ENCODE peak calls at places on chromosome 12, in nine cellular contexts. B is heart left ventricle, D is A549, E is upper lobe of right lung, W is Peyer's patch, M is astrocyte, S is HepG2, O is OCI-LY7, I is lower lobe of right lung. F is an unnamed sample. For H3K4me1, the result is how much of the 10 kb centered on the place peaks cover.

GRCh38 chr12:10182662-10183061 is 3.8 kb downstream of the TMEM52B start:
- DNase-seq in I (no peak), E (no peak), O (no peak), B (no peak), D (peak), W (no peak), S (no peak), M (peak), F (no peak)

GRCh38 chr12:40308851-40309420 is 84.1 kb downstream of the LRRK2 start:
- DNase-seq in B (no peak), E (no peak), S (no peak), O (no peak), D (no peak), W (no peak), I (no peak), M (no peak), F (no peak)

GRCh38 chr12:110766311-110767154 is 23.8 kb upstream of the PPP1CC start:
- DNase-seq in O (no peak), S (no peak), B (no peak), M (no peak), I (no peak), E (no peak), W (no peak), D (no peak), F (no peak)

GRCh38 chr12:117774986-117775775 is 193.6 kb downstream of the KSR2 start:
- DNase-seq in D (no peak), M (peak), E (no peak), W (no peak), I (no peak), O (no peak), B (no peak), S (no peak), F (no peak)

GRCh38 chr12:32390572-32391219 is 8.7 kb upstream of the FGD4 start:
- DNase-seq in M (no peak), B (peak), I (peak), W (peak), O (no peak), D (peak), S (peak), E (peak), F (no peak)

GRCh38 chr12:29072631-29073030 is 76.4 kb upstream of the FAR2 start:
- DNase-seq in S (no peak), B (no peak), M (no peak), O (no peak), D (no peak), I (no peak), W (no peak), E (no peak), F (no peak)

GRCh38 chr12:100058482-100059029 is 73.8 kb upstream of the ANKS1B start:
- DNase-seq in I (no peak), S (no peak), M (peak), B (no peak), D (peak), W (no peak), O (no peak), E (no peak), F (no peak)

GRCh38 chr12:116969615-116970575 is 59.1 kb downstream of the FBXW8 start:
- DNase-seq in S (no peak), O (no peak), I (peak), M (peak), E (no peak), W (no peak), D (no peak), B (peak), F (no peak)

GRCh38 chr12:84397279-84397678 is 515.3 kb downstream of the SLC6A15 start:
- DNase-seq in D (no peak), I (no peak), M (no peak), B (no peak), W (no peak), E (no peak), S (no peak), O (no peak), F (no peak)

GRCh38 chr12:64779349-64779974 is 20.3 kb upstream of the GNS start:
- DNase-seq in W (no peak), I (no peak), S (no peak), B (no peak), M (no peak), E (no peak), O (no peak), D (no peak), F (no peak)

GRCh38 chr12:52720487-52720886 is 17.2 kb upstream of the KRT77 start:
- DNase-seq in O (no peak), M (no peak), E (no peak), B (no peak), S (no peak), W (no peak), D (peak), I (no peak), F (no peak)

GRCh38 chr12:42156232-42156631 is 11.6 kb upstream of the GXYLT1 start:
- DNase-seq in I (no peak), B (no peak), M (no peak), E (no peak), S (no peak), W (no peak), D (peak), O (no peak), F (no peak)

GRCh38 chr12:49131973-49132461 is 822 bp upstream of the TUBA1B start:
- DNase-seq in B (no peak), S (no peak), E (no peak), O (peak), M (peak), W (no peak), I (no peak), D (no peak), F (no peak)

GRCh38 chr12:103673891-103674375 is 86.9 kb downstream of the STAB2 start:
- DNase-seq in S (peak), E (no peak), I (no peak), M (no peak), D (no peak), B (no peak), W (peak), O (no peak), F (no peak)

GRCh38 chr12:5512585-5512970 is 80.7 kb downstream of the NTF3 start:
- DNase-seq in S (no peak), I (no peak), B (no peak), D (no peak), O (no peak), E (no peak), W (no peak), M (no peak), F (no peak)

GRCh38 chr12:26721800-26722199 is 111.2 kb downstream of the ITPR2 start:
- DNase-seq in B (no peak), I (no peak), W (no peak), S (no peak), D (no peak), E (no peak), O (no peak), M (no peak), F (no peak)

GRCh38 chr12:42868291-42868690 is 278.7 kb upstream of the PRICKLE1 start:
- DNase-seq in M (peak), B (no peak), O (no peak), W (no peak), S (no peak), E (no peak), D (no peak), I (no peak), F (no peak)

GRCh38 chr12:115233891-115234543 is 550.0 kb upstream of the TBX3 start:
- DNase-seq in D (no peak), I (no peak), O (no peak), E (no peak), B (no peak), M (no peak), S (no peak), W (no peak), F (no peak)

GRCh38 chr12:19842116-19842515 is 402.8 kb downstream of the AEBP2 start:
- DNase-seq in D (no peak), S (no peak), M (no peak), O (no peak), W (no peak), E (no peak), B (no peak), I (no peak), F (no peak)

GRCh38 chr12:82994117-82994516 is 307.4 kb downstream of the TMTC2 start:
- DNase-seq in S (no peak), D (no peak), B (no peak), O (no peak), I (no peak), E (no peak), W (no peak), M (no peak), F (no peak)

GRCh38 chr12:49347307-49348237 is 884 bp downstream of the DNAJC22 start:
- DNase-seq in M (peak), S (peak), I (peak), D (peak), O (peak), W (peak), B (peak), E (peak), F (peak)

GRCh38 chr12:103600967-103601728 is 14.1 kb downstream of the STAB2 start:
- DNase-seq in E (no peak), S (no peak), W (no peak), I (no peak), O (no peak), M (no peak), D (no peak), B (no peak), F (no peak)

GRCh38 chr12:81141220-81141619 is 63.3 kb downstream of the ACSS3 start:
- DNase-seq in S (peak), M (no peak), B (no peak), D (no peak), I (no peak), E (no peak), O (no peak), W (no peak), F (no peak)

GRCh38 chr12:78887008-78887407 is 22.4 kb downstream of the SYT1 start:
- DNase-seq in S (peak), O (no peak), D (peak), I (no peak), E (no peak), B (no peak), W (no peak), M (peak), F (no peak)
- H3K27ac ChIP-seq in S (no peak), O (no peak), D (peak), I (no peak), E (no peak), B (no peak), W (no peak), M (peak), F (no peak)

GRCh38 chr12:44428825-44429224 is 447.3 kb downstream of the NELL2 start:
- DNase-seq in O (no peak), W (no peak), M (no peak), D (no peak), S (no peak), B (no peak), E (no peak), I (no peak), F (no peak)
- H3K4me3 ChIP-seq in O (no peak), W (no peak), M (no peak), D (no peak), S (no peak), B (no peak), E (no peak), I (no peak), F (no peak)

GRCh38 chr12:92156704-92157395 is 11.2 kb upstream of the BTG1 start:
- DNase-seq in I (no peak), B (no peak), E (no peak), S (no peak), W (no peak), M (no peak), D (no peak), O (no peak), F (no peak)

GRCh38 chr12:92158711-92159534 is 13.3 kb upstream of the BTG1 start:
- DNase-seq in E (no peak), D (no peak), O (peak), M (no peak), B (no peak), S (no peak), I (no peak), W (no peak), F (no peak)

GRCh38 chr12:92151916-92152315 is 6.3 kb upstream of the BTG1 start:
- DNase-seq in E (no peak), O (no peak), D (no peak), B (no peak), I (no peak), W (no peak), M (no peak), S (no peak), F (no peak)

GRCh38 chr12:92155733-92156132 is 10.1 kb upstream of the BTG1 start:
- DNase-seq in S (no peak), M (no peak), E (no peak), B (no peak), W (no peak), D (no peak), I (no peak), O (no peak), F (no peak)

GRCh38 chr12:92156139-92156538 is 10.5 kb upstream of the BTG1 start:
- DNase-seq in W (no peak), O (no peak), E (no peak), B (no peak), M (no peak), S (no peak), D (no peak), I (no peak), F (no peak)
- H3K4me1 ChIP-seq in W (under half), O (under half), E (under half), B (under half), M (under half), S (under half), D (under half), I (under half), F (under half)

GRCh38 chr12:53937099-53937498 is 1.5 kb upstream of the HOXC13 start:
- DNase-seq in D (no peak), B (no peak), M (no peak), S (no peak), I (no peak), O (no peak), E (no peak), W (no peak), F (no peak)

GRCh38 chr12:53940448-53941014 is 1.9 kb downstream of the HOXC13 start:
- DNase-seq in I (no peak), M (no peak), D (no peak), O (no peak), B (no peak), S (no peak), E (no peak), W (no peak), F (no peak)

GRCh38 chr12:53937596-53938275 is 895 bp upstream of the HOXC13 start:
- DNase-seq in B (no peak), I (no peak), D (no peak), E (no peak), S (no peak), M (no peak), O (no peak), W (no peak), F (no peak)

GRCh38 chr12:53939141-53940108 is 794 bp downstream of the HOXC13 start:
- DNase-seq in B (no peak), M (no peak), S (peak), D (peak), W (no peak), O (no peak), E (no peak), I (no peak), F (no peak)

DNA sequence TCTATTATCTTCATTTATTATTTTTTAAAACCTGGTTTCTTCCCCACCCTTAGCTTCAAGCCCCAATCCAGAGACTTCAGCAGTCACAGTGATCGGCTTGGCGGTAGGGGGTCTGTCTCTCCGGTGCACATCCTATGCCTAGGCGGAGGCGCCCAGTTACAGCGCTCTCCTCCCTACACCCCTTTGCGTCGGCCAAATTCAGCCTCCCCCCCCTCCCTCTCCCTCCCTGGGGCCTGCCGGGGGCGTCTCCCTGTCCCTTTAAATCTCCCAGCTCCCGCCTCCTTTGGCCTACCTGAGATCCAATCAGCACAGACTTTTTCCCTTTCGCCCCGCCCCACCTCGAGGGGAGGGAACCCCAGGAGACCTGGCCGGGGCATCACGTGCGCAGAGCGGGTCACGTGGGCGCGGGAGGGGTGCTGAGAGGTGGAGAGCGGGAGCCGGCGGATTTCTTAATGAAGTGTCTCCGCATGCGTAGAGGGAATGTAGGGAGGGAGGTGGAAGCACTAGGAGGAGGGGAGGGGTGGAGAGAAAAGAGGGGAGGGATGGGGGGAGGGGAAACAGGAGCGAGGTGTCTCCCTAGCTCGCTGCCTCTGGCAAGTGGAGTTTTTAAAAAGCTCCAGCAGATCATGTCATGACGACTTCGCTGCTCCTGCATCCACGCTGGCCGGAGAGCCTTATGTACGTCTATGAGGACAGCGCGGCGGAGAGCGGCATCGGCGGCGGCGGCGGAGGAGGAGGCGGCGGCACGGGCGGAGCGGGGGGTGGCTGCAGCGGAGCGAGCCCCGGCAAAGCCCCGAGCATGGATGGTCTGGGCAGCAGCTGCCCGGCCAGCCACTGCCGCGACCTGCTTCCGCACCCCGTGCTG is at the start of gene HOXC13:
- DNase-seq in O (peak), I (no peak), D (peak), E (peak), W (no peak), B (no peak), M (no peak), S (peak), F (no peak)
- H3K27ac ChIP-seq in O (no peak), I (no peak), D (peak), E (no peak), W (no peak), B (no peak), M (no peak), S (no peak), F (no peak)

GRCh38 chr12:124018526-124018925 is 45.5 kb downstream of the ZNF664 start:
- DNase-seq in M (no peak), W (no peak), B (no peak), I (no peak), O (peak), D (no peak), S (no peak), E (no peak), F (no peak)

GRCh38 chr12:124021025-124021406 is 48.0 kb downstream of the ZNF664 start:
- DNase-seq in B (no peak), O (no peak), M (no peak), S (no peak), D (no peak), W (no peak), I (no peak), E (no peak), F (no peak)

GRCh38 chr12:124019115-124019514 is 46.1 kb downstream of the ZNF664 start:
- DNase-seq in B (no peak), M (no peak), D (no peak), O (no peak), W (no peak), E (no peak), I (no peak), S (no peak), F (no peak)

GRCh38 chr12:124022161-124022560 is 49.1 kb downstream of the ZNF664 start:
- DNase-seq in E (no peak), M (no peak), I (no peak), B (no peak), O (no peak), S (no peak), D (no peak), W (no peak), F (no peak)

DNA sequence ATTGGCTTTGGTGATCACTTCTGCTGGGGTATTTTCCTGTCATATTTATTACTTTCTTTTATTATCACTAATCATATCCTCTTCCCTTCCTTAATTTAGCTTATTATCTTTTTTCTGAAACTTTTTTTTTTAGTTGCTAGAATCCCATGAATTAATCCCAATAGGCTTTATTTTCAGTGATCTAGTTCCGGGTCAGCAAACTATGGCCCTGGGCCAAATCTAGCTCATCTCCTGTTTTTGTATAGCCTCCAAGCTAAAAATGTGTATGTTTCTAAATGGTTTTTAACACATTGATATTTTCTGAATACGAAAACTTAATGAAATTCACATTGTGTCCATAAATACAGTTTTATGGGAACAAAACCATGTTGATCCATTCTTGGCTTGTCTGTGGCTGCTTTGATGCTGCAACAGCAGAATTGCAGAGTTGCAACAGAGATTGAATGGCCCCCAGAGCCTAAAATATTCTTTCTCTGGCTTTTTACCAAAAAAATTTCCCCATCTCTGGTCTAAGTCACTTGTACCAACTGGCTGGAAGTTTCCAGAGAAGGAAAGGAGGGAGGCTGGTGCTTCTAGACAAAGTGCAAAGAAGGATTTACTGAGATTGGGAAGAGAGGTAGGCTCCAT is 47.5 kb downstream of the ZNF664 start:
- DNase-seq in E (no peak), S (no peak), B (no peak), D (no peak), I (no peak), M (no peak), O (no peak), W (no peak), F (no peak)
- H3K4me3 ChIP-seq in E (no peak), S (no peak), B (no peak), D (no peak), I (no peak), M (no peak), O (no peak), W (no peak), F (no peak)

DNA sequence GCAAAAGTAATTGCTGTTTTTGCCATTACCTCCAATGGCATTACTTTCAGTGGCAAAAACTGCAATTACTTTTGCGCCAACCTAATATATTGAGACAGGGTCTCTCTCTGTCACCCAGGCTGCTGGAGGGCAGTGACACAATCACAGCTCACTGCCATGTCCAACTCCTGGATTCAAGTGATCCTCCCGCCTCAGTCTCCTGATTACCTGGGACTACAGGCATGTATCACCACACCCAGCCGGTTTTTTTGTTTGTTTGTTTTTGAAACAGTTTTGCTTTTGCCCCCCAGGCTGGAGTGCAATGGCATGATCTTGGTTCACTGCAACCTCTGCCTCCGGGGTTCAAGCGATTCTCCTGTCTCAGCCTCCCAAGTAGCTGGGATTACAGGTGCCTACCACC is 15.7 kb upstream of the KDM2B start:
- DNase-seq in I (no peak), D (no peak), E (no peak), O (no peak), B (no peak), M (no peak), S (no peak), W (no peak), F (no peak)
- H3K4me1 ChIP-seq in I (under half), D (under half), E (under half), O (under half), B (under half), M (under half), S (under half), W (under half), F (under half)

F was measured in effector memory CD4-positive, alpha-beta T cell.